ENCODE peak calls at places on chromosomes 13 and 19, in eight cellular contexts. I is A549; C is astrocyte of the cerebellum; L is NCI-H2107; O is CD8-positive, alpha-beta memory T cell; G is fibroblast of pulmonary artery; U is C1 segment of cervical spinal cord; H is fibroblast of mammary gland. J is an unnamed sample.

GRCh38 chr19:13015361-13016231 is 20.3 kb downstream of the NFIX start:
- DNase-seq in I (no peak), H (peak; percentile 54), G (peak; percentile 40), C (no peak), U (no peak), L (no peak), O (no peak), J (peak; percentile 73)

GRCh38 chr19:19021115-19021514 is 12.2 kb downstream of the SUGP2 start:
- DNase-seq in U (no peak), C (no peak), G (peak; percentile 29), O (no peak), L (no peak), I (no peak), H (peak; percentile 64), J (peak; percentile 52)

GRCh38 chr13:25180795-25181537 is 8.9 kb upstream of the AMER2 start:
- DNase-seq in C (no peak), G (no peak), L (no peak), U (no peak), O (no peak), I (no peak), H (no peak), J (no peak)

GRCh38 chr13:108227651-108228272 is 9.6 kb downstream of the ABHD13 start:
- DNase-seq in O (no peak), C (peak; percentile 32), G (peak; percentile 71), H (peak; percentile 54), U (no peak), I (peak; percentile 30), L (no peak), J (peak; percentile 65)

GRCh38 chr13:42065414-42065813 is 17.0 kb downstream of the DGKH start:
- DNase-seq in G (no peak), C (no peak), O (no peak), U (no peak), H (no peak), I (no peak), L (no peak), J (no peak)

GRCh38 chr13:20209937-20210336 is 17.2 kb upstream of the GJB2 start:
- DNase-seq in I (no peak), O (no peak), H (no peak), C (no peak), L (no peak), U (no peak), G (no peak), J (no peak)

GRCh38 chr13:102394158-102395053 is 7.4 kb downstream of the FGF14 start:
- DNase-seq in G (peak; percentile 82), I (peak; percentile 86), U (peak; percentile 84), H (peak; percentile 88), C (peak; percentile 40), O (peak; percentile 87), L (peak; percentile 83), J (peak; percentile 91)

GRCh38 chr19:54160182-54160811 is 776 bp upstream of the LENG1 start:
- DNase-seq in C (no peak), O (no peak), G (peak; percentile 49), U (no peak), I (no peak), L (no peak), H (peak; percentile 43), J (peak; percentile 43)

GRCh38 chr13:42247883-42248282 is 24.1 kb upstream of the AKAP11 start:
- DNase-seq in H (peak; percentile 6), U (no peak), I (no peak), O (no peak), C (no peak), L (no peak), G (no peak), J (no peak)

GRCh38 chr13:46756977-46757376 is 40.0 kb downstream of the ESD start:
- DNase-seq in G (peak; percentile 56), C (peak; percentile 41), H (peak; percentile 90), O (no peak), I (no peak), L (no peak), U (no peak), J (peak; percentile 35)

GRCh38 chr13:68369739-68370138 is 1139.6 kb upstream of the PCDH9 start:
- DNase-seq in C (peak; percentile 2), H (no peak), O (no peak), U (no peak), L (no peak), G (no peak), I (peak; percentile 59), J (peak; percentile 54)